ENCODE peak calls at places on chromosomes 12 and 14, in four cellular contexts. B, C, Z and S are unnamed samples.

GRCh38 chr12:111998015-111998414 is 14.9 kb downstream of the TMEM116 start:
- DNase-seq in B (no peak), C (no peak), Z (no peak), S (no peak)

GRCh38 chr12:48999371-49000131 is at the start of gene DDN:
- DNase-seq in B (peak), C (no peak), Z (peak), S (peak)

GRCh38 chr12:121465921-121466799 is 66.2 kb downstream of the RNF34 start:
- DNase-seq in B (peak), C (peak), Z (peak), S (peak)

GRCh38 chr12:114933428-114934160 is 249.6 kb upstream of the TBX3 start:
- DNase-seq in B (peak), C (no peak), Z (no peak), S (no peak)

GRCh38 chr12:12872934-12873275 is 18.5 kb upstream of the GPRC5A start:
- DNase-seq in B (no peak), C (peak), Z (no peak), S (no peak)

GRCh38 chr14:64594438-64594837 is 44.7 kb downstream of the PPP1R36 start:
- DNase-seq in B (no peak), C (no peak), Z (no peak), S (no peak)

GRCh38 chr14:105317546-105317945 is 3.0 kb downstream of the PACS2 start:
- DNase-seq in B (no peak), C (no peak), Z (no peak), S (no peak)

GRCh38 chr12:18079541-18080230 is 10.3 kb downstream of the RERGL start:
- DNase-seq in B (no peak), C (no peak), Z (no peak), S (no peak)

GRCh38 chr12:56679834-56680575 is 8.1 kb downstream of the PTGES3 start:
- DNase-seq in B (no peak), C (no peak), Z (no peak), S (no peak)

GRCh38 chr14:24956104-24956503 is 93.8 kb downstream of the STXBP6 start:
- DNase-seq in B (no peak), C (no peak), Z (no peak), S (no peak)

GRCh38 chr12:10033783-10034381 is 3.4 kb downstream of the CLEC9A start:
- DNase-seq in B (no peak), C (peak), Z (no peak), S (peak)

GRCh38 chr12:119705182-119705581 is 37.2 kb downstream of the PRKAB1 start:
- DNase-seq in B (no peak), C (no peak), Z (no peak), S (no peak)

GRCh38 chr12:49748306-49748705 is 6.9 kb downstream of the TMBIM6 start:
- DNase-seq in B (no peak), C (no peak), Z (no peak), S (no peak)

GRCh38 chr14:88934231-88934898 is 109.9 kb downstream of the TTC8 start:
- DNase-seq in B (no peak), C (no peak), Z (no peak), S (no peak)

GRCh38 chr12:102990419-102990818 is 32.9 kb downstream of the ASCL1 start:
- DNase-seq in B (no peak), C (no peak), Z (no peak), S (no peak)

GRCh38 chr14:105087963-105088811 is 23.0 kb upstream of the GPR132 start:
- DNase-seq in B (peak), C (no peak), Z (no peak), S (peak)

GRCh38 chr14:52117433-52117832 is 48.6 kb upstream of the NID2 start:
- DNase-seq in B (no peak), C (no peak), Z (no peak), S (no peak)

GRCh38 chr14:67559639-67560038 is 26.5 kb downstream of the PLEKHH1 start:
- DNase-seq in B (no peak), C (no peak), Z (no peak), S (peak)

GRCh38 chr14:95238674-95239313 is 80.9 kb downstream of the CLMN start:
- DNase-seq in B (no peak), C (no peak), Z (no peak), S (no peak)

GRCh38 chr12:46507766-46508165 is 135.2 kb upstream of the SLC38A2 start:
- DNase-seq in B (no peak), C (no peak), Z (no peak), S (no peak)

GRCh38 chr14:50620341-50620740 is 47.8 kb downstream of the SAV1 start:
- DNase-seq in B (no peak), C (peak), Z (no peak), S (no peak)

GRCh38 chr12:69309461-69309860 is 38.7 kb upstream of the LYZ start:
- DNase-seq in B (no peak), C (no peak), Z (no peak), S (no peak)

GRCh38 chr12:46944104-46944503 is 118.3 kb upstream of the SLC38A4 start:
- DNase-seq in B (peak), C (peak), Z (no peak), S (peak)

GRCh38 chr14:30921305-30921704 is 46.9 kb downstream of the COCH start:
- DNase-seq in B (no peak), C (peak), Z (no peak), S (peak)

GRCh38 chr14:101500681-101501080 is 60.6 kb upstream of the DIO3 start:
- DNase-seq in B (no peak), C (no peak), Z (no peak), S (no peak)

GRCh38 chr12:130480887-130481286 is 143.2 kb downstream of the PIWIL1 start:
- DNase-seq in B (no peak), C (no peak), Z (no peak), S (no peak)

GRCh38 chr14:105436891-105437722 is 17.5 kb downstream of the MTA1 start:
- DNase-seq in B (no peak), C (no peak), Z (no peak), S (no peak)

GRCh38 chr14:53954551-53955233 is 1.9 kb downstream of the BMP4 start:
- DNase-seq in B (peak), C (peak), Z (no peak), S (no peak)

GRCh38 chr14:32076278-32077080 is 625 bp upstream of the ARHGAP5 start:
- DNase-seq in B (peak), C (peak), Z (peak), S (peak)

GRCh38 chr14:32075636-32076277 is 1.3 kb upstream of the ARHGAP5 start:
- DNase-seq in B (peak), C (no peak), Z (peak), S (peak)

GRCh38 chr14:32072701-32073100 is 4.4 kb upstream of the ARHGAP5 start:
- DNase-seq in B (no peak), C (no peak), Z (no peak), S (no peak)

GRCh38 chr14:32074887-32075572 is 2.1 kb upstream of the ARHGAP5 start:
- DNase-seq in B (peak), C (no peak), Z (no peak), S (no peak)

DNA sequence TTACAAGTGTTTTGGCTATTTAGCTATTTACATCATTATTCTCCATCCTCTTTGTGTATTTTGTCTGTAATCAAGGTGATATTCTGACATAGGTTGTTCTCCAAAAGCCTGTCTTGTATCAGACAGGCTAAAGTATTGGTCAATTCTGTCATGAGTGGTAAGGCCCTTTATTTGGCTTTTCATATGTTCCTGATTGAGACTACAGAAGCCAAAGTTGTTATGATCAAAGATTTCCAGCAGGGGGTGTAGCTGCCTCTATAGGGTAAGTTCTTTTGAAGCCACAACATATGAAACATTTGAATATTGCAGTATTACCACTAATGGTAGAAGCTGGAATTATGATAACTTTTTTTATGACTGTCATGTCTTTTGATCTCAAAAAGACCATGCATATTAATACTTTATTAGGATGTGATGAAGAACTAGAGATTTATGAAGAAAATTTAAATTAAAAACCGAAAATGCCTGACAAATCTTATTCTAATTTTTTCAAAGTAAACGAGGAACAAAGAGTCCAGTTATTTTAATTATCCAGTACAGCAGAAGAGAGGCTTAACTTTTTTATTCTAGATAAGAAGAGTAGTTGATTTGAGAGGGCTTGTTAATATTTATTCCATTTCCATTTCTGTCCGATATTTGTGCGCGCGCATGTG is 3.4 kb upstream of the ARHGAP5 start:
- DNase-seq in B (peak), C (peak), Z (peak), S (peak)
- TF ChIP-seq MYC in B (no peak), C (no peak), Z (no peak), S (no peak)

DNA sequence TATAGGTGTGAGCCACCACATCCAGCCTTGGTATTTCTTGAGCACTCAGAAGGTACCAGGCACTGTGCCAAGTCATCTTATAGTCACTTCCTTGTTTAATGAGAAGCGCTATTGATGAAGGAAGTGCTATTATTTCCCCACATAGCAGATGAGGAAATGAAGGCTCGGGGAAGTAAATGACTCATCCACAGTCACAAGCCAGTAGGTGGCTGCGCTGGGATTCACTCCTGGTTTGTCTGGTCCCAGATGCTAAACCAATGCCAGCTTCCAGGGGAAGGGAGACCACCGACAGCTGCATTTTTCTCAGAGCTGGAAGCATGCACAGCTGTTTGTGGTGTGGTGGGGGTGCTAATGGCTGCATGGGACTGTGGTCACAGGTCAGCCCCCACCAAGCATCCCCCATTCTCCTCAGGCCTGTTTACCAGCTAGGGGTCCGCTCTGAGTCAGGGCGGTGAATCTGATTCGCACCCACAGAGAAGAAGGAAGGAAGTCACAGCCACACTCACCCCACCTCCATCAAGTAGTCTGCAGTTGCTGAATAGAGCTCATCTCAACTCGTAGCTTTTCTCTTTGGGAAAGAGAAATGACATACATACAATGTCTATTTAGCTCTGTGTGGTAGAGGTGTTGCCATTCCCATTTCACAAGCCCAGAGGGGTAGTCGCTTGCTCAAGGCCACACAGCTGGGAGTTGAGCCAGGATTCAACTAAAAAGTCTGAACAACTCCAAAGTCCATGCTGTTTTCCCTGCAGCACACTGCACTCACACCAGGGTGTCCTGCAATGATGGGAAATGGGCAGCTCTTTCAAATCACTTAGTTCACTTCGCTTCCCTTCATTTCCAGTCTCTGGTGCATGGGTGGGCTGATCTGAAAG is 6.3 kb upstream of the LTBP2 start:
- DNase-seq in B (peak), C (peak), Z (no peak), S (peak)
- H3K4me3 ChIP-seq in B (no peak), C (no peak), Z (no peak), S (no peak)

DNA sequence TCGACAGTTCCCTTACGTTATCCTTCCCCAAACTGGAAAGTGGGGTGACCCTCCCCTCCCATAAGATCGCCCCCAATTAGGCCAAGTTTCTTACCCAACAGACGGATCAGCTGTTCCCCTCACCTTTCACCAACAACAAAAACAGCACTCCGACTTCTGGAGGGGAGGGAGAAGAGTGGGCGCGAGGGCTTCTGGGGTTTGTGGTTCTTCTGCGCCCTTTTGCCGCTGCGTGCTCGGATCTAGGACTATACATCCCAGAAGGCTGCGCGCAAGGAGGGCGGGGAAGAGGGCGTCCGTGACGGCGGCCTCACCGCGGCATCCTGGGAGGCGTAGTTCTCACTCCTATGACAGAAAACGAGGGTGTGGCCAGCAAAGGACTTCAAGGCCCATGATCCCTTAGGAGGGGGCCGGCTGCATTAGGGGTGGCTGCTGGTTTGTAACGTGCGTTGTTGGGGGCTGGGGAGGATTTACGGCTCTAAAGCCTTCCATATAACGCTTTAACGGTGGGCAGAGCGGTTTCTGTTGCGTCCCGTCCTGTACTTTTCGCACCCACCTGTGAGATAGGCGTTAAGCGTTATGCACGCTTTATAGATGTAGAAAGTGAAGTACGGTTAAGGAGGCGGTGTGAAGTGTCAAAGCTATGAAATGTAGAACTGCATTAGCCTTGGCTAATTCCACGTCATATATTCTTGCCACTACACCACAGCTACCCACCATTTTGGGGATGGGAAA is at the start of gene CALCOCO1:
- DNase-seq in B (peak), C (peak), Z (peak), S (peak)
- TF ChIP-seq POLR2A in B (peak), C (peak), Z (peak), S (peak)

GRCh38 chr12:78306236-78306635 is 475.5 kb downstream of the NAV3 start:
- DNase-seq in B (no peak), C (no peak), Z (no peak), S (no peak)

GRCh38 chr12:78305808-78306207 is 475.1 kb downstream of the NAV3 start:
- DNase-seq in B (no peak), C (no peak), Z (no peak), S (no peak)

DNA sequence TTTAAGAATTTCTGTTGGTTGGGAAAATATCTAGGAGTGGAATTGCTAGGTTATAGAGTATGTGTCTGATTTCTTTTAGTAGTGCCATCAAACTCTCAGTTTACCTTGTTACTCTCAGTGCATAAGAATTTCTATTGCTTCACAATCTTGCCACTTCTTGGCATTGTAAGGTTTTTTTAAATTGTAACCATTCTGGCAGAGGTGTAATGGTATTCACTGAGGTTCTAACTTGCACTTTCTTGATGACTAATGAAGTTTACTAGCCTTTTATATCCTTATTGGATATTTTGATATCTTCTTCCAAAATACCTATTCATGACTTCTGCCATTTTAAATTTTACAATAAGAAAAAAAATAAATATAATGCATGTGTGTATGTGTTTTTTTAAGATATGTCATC is 478.0 kb downstream of the NAV3 start:
- DNase-seq in B (no peak), C (no peak), Z (no peak), S (no peak)
- TF ChIP-seq MYC in B (no peak), C (no peak), Z (no peak), S (no peak)

DNA sequence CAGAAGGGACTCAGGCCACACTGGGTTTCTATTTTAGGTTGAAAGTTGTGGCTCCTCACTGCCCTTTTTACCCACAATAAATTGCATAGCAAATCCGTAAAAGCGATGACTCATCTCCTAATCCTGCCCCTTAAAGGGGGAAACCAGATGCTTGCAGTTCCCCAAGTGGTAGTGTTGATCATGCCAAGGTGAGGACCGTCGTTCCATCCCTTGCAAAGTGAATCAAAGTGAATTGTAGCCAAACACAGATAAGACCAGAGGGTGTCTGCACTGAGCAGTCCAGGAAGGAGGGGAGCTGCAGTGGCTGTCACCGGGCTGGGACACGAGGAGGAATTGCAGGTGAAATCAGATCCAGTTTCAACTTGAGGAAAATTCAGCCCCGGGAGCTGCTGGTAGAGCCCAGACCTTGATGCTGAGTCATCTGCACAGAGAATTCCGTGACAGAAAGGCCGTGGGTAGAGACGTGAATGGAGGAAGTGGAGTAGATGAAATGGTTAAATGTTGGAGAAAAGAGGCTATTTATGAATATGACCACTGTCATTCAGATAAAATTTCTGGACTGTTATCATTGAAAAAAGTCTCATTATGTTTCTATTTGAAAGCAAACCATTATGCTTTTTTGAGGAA is 44.2 kb upstream of the MMP17 start:
- DNase-seq in B (peak), C (no peak), Z (peak), S (peak)
- H3K4me3 ChIP-seq in B (no peak), C (no peak), Z (no peak), S (no peak)